ENCODE peak calls at places on chromosomes 1 and 21, in six cellular contexts. One of them, this sample, is unnamed.

GRCh38 chr1:75937034-75937433 is 4.8 kb upstream of the ASB17 start:
- DNase-seq in ovary: no peak
- DNase-seq in left lung: no peak
- DNase-seq in nephron progenitor cell: no peak
- DNase-seq in epithelial cell of esophagus: no peak
- DNase-seq in GM20000: no peak
- DNase-seq in this sample: no peak

GRCh38 chr1:35586808-35587207 is 13.7 kb downstream of the TFAP2E start:
- DNase-seq in GM20000: no peak
- DNase-seq in left lung: no peak
- DNase-seq in epithelial cell of esophagus: no peak
- DNase-seq in nephron progenitor cell: no peak
- DNase-seq in ovary: no peak
- DNase-seq in this sample: no peak

GRCh38 chr1:224589006-224589405 is 27.1 kb upstream of the CNIH3 start:
- DNase-seq in GM20000: no peak
- DNase-seq in ovary: no peak
- DNase-seq in nephron progenitor cell: no peak
- DNase-seq in epithelial cell of esophagus: no peak
- DNase-seq in left lung: no peak
- DNase-seq in this sample: no peak

GRCh38 chr1:66253330-66253921 is 280.5 kb upstream of the SGIP1 start:
- DNase-seq in ovary: no peak
- DNase-seq in nephron progenitor cell: no peak
- DNase-seq in epithelial cell of esophagus: peak
- DNase-seq in left lung: no peak
- DNase-seq in GM20000: peak
- DNase-seq in this sample: no peak

GRCh38 chr1:20329793-20330542 is 39.3 kb downstream of the VWA5B1 start:
- DNase-seq in ovary: no peak
- DNase-seq in left lung: no peak
- DNase-seq in nephron progenitor cell: no peak
- DNase-seq in epithelial cell of esophagus: no peak
- DNase-seq in GM20000: no peak
- DNase-seq in this sample: no peak

GRCh38 chr1:179046808-179047636 is 21.3 kb downstream of the FAM20B start:
- DNase-seq in ovary: no peak
- DNase-seq in epithelial cell of esophagus: peak
- DNase-seq in left lung: no peak
- DNase-seq in GM20000: no peak
- DNase-seq in nephron progenitor cell: no peak
- DNase-seq in this sample: no peak

GRCh38 chr1:53946252-53947171 is at the start of gene LRRC42:
- DNase-seq in left lung: no peak
- DNase-seq in ovary: no peak
- DNase-seq in epithelial cell of esophagus: no peak
- DNase-seq in GM20000: peak
- DNase-seq in nephron progenitor cell: no peak
- DNase-seq in this sample: peak

GRCh38 chr21:14382486-14382834 is 486 bp downstream of the HSPA13 start:
- DNase-seq in GM20000: no peak
- DNase-seq in ovary: no peak
- DNase-seq in left lung: no peak
- DNase-seq in nephron progenitor cell: no peak
- DNase-seq in epithelial cell of esophagus: peak
- DNase-seq in this sample: peak

GRCh38 chr21:45114072-45114471 is 39.7 kb downstream of the ADARB1 start:
- DNase-seq in ovary: no peak
- DNase-seq in epithelial cell of esophagus: no peak
- DNase-seq in GM20000: no peak
- DNase-seq in nephron progenitor cell: no peak
- DNase-seq in left lung: no peak
- DNase-seq in this sample: no peak

GRCh38 chr1:167926486-167926997 is 9.9 kb upstream of the DCAF6 start:
- DNase-seq in GM20000: no peak
- DNase-seq in nephron progenitor cell: no peak
- DNase-seq in epithelial cell of esophagus: no peak
- DNase-seq in ovary: no peak
- DNase-seq in left lung: no peak
- DNase-seq in this sample: no peak

GRCh38 chr1:242946206-242946605 is 308.9 kb downstream of the CEP170 start:
- DNase-seq in left lung: no peak
- DNase-seq in epithelial cell of esophagus: no peak
- DNase-seq in ovary: no peak
- DNase-seq in nephron progenitor cell: no peak
- DNase-seq in GM20000: no peak
- DNase-seq in this sample: no peak

GRCh38 chr1:106678661-106679060 is 377.8 kb upstream of the PRMT6 start:
- DNase-seq in ovary: no peak
- DNase-seq in GM20000: no peak
- DNase-seq in epithelial cell of esophagus: peak
- DNase-seq in nephron progenitor cell: no peak
- DNase-seq in left lung: no peak
- DNase-seq in this sample: no peak

GRCh38 chr21:34510148-34511142 is 1.6 kb downstream of the KCNE1 start:
- DNase-seq in ovary: no peak
- DNase-seq in left lung: peak
- DNase-seq in epithelial cell of esophagus: peak
- DNase-seq in nephron progenitor cell: peak
- DNase-seq in GM20000: peak
- DNase-seq in this sample: peak

GRCh38 chr1:109493805-109494539 is at the start of gene CYB561D1:
- DNase-seq in GM20000: peak
- DNase-seq in epithelial cell of esophagus: peak
- DNase-seq in nephron progenitor cell: peak
- DNase-seq in left lung: peak
- DNase-seq in ovary: peak
- DNase-seq in this sample: peak

GRCh38 chr1:218557731-218558130 is 212.6 kb downstream of the TGFB2 start:
- DNase-seq in left lung: no peak
- DNase-seq in GM20000: no peak
- DNase-seq in nephron progenitor cell: no peak
- DNase-seq in epithelial cell of esophagus: peak
- DNase-seq in ovary: peak
- DNase-seq in this sample: no peak

GRCh38 chr1:9724706-9725476 is 73.4 kb downstream of the PIK3CD start:
- DNase-seq in ovary: no peak
- DNase-seq in left lung: peak
- DNase-seq in nephron progenitor cell: peak
- DNase-seq in GM20000: peak
- DNase-seq in epithelial cell of esophagus: peak
- DNase-seq in this sample: peak

GRCh38 chr1:62381831-62382505 is 54.9 kb upstream of the USP1 start:
- DNase-seq in nephron progenitor cell: no peak
- DNase-seq in ovary: no peak
- DNase-seq in left lung: no peak
- DNase-seq in epithelial cell of esophagus: peak
- DNase-seq in GM20000: no peak
- DNase-seq in this sample: no peak

GRCh38 chr1:14095001-14095400 is 395.0 kb downstream of the PRDM2 start:
- DNase-seq in left lung: no peak
- DNase-seq in nephron progenitor cell: no peak
- DNase-seq in GM20000: peak
- DNase-seq in ovary: no peak
- DNase-seq in epithelial cell of esophagus: peak
- DNase-seq in this sample: no peak

GRCh38 chr21:20971296-20971921 is 26.8 kb upstream of the NCAM2 start:
- DNase-seq in ovary: no peak
- DNase-seq in left lung: no peak
- DNase-seq in nephron progenitor cell: peak
- DNase-seq in GM20000: peak
- DNase-seq in epithelial cell of esophagus: peak
- DNase-seq in this sample: peak
- TF ChIP-seq CTCF in ovary: no peak
- TF ChIP-seq CTCF in left lung: no peak
- TF ChIP-seq CTCF in nephron progenitor cell: peak
- TF ChIP-seq CTCF in GM20000: no peak
- TF ChIP-seq CTCF in epithelial cell of esophagus: peak
- TF ChIP-seq CTCF in this sample: peak

GRCh38 chr1:32105338-32105737 is 2.5 kb upstream of the KPNA6 start:
- DNase-seq in epithelial cell of esophagus: no peak
- DNase-seq in ovary: no peak
- DNase-seq in left lung: no peak
- DNase-seq in GM20000: no peak
- DNase-seq in nephron progenitor cell: no peak
- DNase-seq in this sample: no peak

GRCh38 chr1:32111040-32111628 is 3.3 kb downstream of the KPNA6 start:
- DNase-seq in ovary: no peak
- DNase-seq in left lung: no peak
- DNase-seq in nephron progenitor cell: no peak
- DNase-seq in GM20000: no peak
- DNase-seq in epithelial cell of esophagus: no peak
- DNase-seq in this sample: no peak

GRCh38 chr1:32106663-32107273 is 1.1 kb upstream of the KPNA6 start:
- DNase-seq in epithelial cell of esophagus: no peak
- DNase-seq in nephron progenitor cell: no peak
- DNase-seq in ovary: peak
- DNase-seq in GM20000: no peak
- DNase-seq in left lung: no peak
- DNase-seq in this sample: no peak

GRCh38 chr1:32111789-32112188 is 3.9 kb downstream of the KPNA6 start:
- DNase-seq in GM20000: no peak
- DNase-seq in left lung: no peak
- DNase-seq in epithelial cell of esophagus: no peak
- DNase-seq in ovary: no peak
- DNase-seq in nephron progenitor cell: no peak
- DNase-seq in this sample: no peak

DNA sequence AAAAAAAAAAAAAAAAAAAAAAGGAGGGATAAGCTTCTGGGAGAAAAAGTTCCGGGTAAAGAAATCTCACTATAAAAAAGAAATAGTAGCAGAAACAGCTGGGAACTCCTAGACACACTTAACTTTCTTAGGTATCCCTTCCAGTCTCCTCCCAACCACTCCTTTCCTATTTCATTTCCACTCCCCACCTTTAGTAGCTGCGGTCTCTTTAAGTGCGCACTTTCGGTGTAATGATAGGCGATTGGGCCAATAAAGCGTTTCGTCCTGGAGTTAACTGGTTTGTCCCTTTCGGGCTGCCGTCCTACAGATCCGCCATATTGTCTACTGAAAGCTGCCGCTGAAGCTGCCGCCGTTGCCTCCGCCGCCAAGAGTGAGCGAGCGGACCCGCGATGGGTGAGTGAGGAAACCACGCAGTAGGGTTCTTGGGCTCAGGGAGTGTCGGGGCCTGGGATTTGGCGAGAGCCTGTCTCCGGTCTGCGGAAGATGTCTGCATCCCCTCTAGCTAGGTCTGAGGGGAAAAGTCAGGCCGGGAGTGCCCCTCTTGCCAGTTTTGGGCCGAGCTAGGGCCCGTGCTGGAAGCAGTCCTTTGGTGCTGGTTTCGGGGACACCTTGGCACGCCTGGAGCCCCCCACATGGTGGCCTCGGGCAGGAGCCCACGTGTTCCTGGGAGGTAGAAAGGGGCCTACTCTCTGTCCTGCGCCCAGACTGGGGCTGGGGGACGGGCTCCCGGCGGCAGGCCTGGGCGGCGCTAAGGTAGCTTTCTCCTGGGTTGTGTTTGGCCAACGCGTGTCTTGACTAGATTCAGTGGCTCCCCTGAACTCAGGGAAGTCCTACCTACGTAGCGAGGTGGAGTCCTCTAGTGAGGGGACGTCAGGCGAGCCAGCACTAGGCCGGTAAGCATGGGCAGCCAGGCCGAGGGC is at the start of gene KPNA6:
- DNase-seq in GM20000: peak
- DNase-seq in ovary: peak
- DNase-seq in left lung: peak
- DNase-seq in nephron progenitor cell: peak
- DNase-seq in epithelial cell of esophagus: peak
- DNase-seq in this sample: peak
- TF ChIP-seq CTCF in GM20000: no peak
- TF ChIP-seq CTCF in ovary: no peak
- TF ChIP-seq CTCF in left lung: no peak
- TF ChIP-seq CTCF in nephron progenitor cell: no peak
- TF ChIP-seq CTCF in epithelial cell of esophagus: no peak
- TF ChIP-seq CTCF in this sample: no peak

GRCh38 chr1:27617420-27617819 is 13.5 kb upstream of the AHDC1 start:
- DNase-seq in nephron progenitor cell: no peak
- DNase-seq in epithelial cell of esophagus: no peak
- DNase-seq in ovary: no peak
- DNase-seq in GM20000: no peak
- DNase-seq in left lung: no peak
- DNase-seq in this sample: no peak

GRCh38 chr1:27615346-27616004 is 11.5 kb upstream of the AHDC1 start:
- DNase-seq in ovary: no peak
- DNase-seq in left lung: peak
- DNase-seq in epithelial cell of esophagus: no peak
- DNase-seq in GM20000: no peak
- DNase-seq in nephron progenitor cell: no peak
- DNase-seq in this sample: no peak

GRCh38 chr1:27618341-27619067 is 14.6 kb upstream of the AHDC1 start:
- DNase-seq in GM20000: no peak
- DNase-seq in ovary: no peak
- DNase-seq in left lung: peak
- DNase-seq in epithelial cell of esophagus: no peak
- DNase-seq in nephron progenitor cell: no peak
- DNase-seq in this sample: peak

GRCh38 chr1:27614625-27615344 is 10.8 kb upstream of the AHDC1 start:
- DNase-seq in left lung: peak
- DNase-seq in epithelial cell of esophagus: no peak
- DNase-seq in nephron progenitor cell: peak
- DNase-seq in GM20000: no peak
- DNase-seq in ovary: peak
- DNase-seq in this sample: no peak

GRCh38 chr1:27616441-27616840 is 12.5 kb upstream of the AHDC1 start:
- DNase-seq in ovary: no peak
- DNase-seq in epithelial cell of esophagus: no peak
- DNase-seq in nephron progenitor cell: no peak
- DNase-seq in left lung: peak
- DNase-seq in GM20000: no peak
- DNase-seq in this sample: no peak
- TF ChIP-seq CTCF in ovary: no peak
- TF ChIP-seq CTCF in epithelial cell of esophagus: no peak
- TF ChIP-seq CTCF in nephron progenitor cell: no peak
- TF ChIP-seq CTCF in left lung: no peak
- TF ChIP-seq CTCF in GM20000: no peak
- TF ChIP-seq CTCF in this sample: peak

DNA sequence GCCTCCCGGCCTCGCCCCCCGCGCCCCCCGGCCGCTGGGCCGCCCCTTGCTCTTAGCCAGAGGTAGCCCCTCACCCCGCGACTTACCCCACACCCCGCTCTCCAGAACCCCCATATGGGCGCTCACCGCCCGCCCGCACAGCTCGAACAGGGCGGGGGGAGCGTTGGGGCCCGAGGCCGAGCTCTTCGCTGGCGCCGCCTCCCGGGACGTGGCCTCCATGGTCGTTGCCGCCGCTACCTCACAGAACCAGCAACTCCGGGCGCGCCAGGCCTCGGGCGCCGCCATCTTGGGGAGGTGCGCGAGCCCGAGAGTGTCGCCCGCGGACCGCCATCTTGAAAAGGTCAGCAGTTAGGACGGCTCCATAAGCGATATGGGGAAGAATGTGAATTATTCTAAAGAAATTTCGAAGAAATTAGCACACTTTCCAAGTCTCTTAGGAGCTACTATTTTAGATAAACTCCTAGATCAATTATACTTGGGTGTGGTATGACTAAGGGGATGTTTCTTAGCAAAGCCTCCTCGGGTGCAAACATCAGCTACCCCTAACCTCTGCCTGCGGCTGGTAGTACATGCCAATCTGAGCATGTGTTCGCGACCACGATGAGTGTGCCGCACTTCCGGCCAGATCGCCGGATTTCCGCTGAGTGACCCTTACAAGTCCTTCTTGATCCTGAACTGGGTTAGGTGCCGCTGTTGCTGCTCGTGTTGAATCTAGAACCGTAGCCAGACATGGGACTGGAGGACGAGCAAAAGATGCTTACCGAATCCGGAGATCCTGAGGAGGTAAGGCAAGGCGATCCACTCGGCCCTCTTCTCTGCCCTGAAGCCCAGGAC is at the start of the genes LRRC41 and UQCRH:
- DNase-seq in left lung: peak
- DNase-seq in epithelial cell of esophagus: peak
- DNase-seq in GM20000: peak
- DNase-seq in ovary: peak
- DNase-seq in nephron progenitor cell: peak
- DNase-seq in this sample: peak
- TF ChIP-seq CTCF in left lung: no peak
- TF ChIP-seq CTCF in epithelial cell of esophagus: no peak
- TF ChIP-seq CTCF in GM20000: no peak
- TF ChIP-seq CTCF in ovary: no peak
- TF ChIP-seq CTCF in nephron progenitor cell: no peak
- TF ChIP-seq CTCF in this sample: no peak